ENCODE peak calls at places on chromosomes 1 and 21, in seven cellular contexts. M is K562, P is H1, J is HCT116, N is SK-N-SH, B is HepG2, C is GM12878. W is an unnamed sample.

GRCh38 chr21:42411197-42411869 is 7.6 kb downstream of the UBASH3A start:
- DNase-seq in M (peak), P (no peak), J (no peak), N (peak), B (peak), C (no peak), W (no peak)

GRCh38 chr1:162676087-162676486 is 43.8 kb downstream of the DDR2 start:
- DNase-seq in M (no peak), P (no peak), J (no peak), N (no peak), B (no peak), C (no peak), W (no peak)

GRCh38 chr1:230772457-230773395 is 25.5 kb downstream of the CAPN9 start:
- DNase-seq in M (peak), P (no peak), J (no peak), N (peak), B (peak), C (no peak), W (peak)

GRCh38 chr1:162846256-162847212 is 14.4 kb downstream of the CCDC190 start:
- DNase-seq in M (no peak), P (no peak), J (no peak), N (no peak), B (no peak), C (no peak), W (peak)

GRCh38 chr1:235953801-235954200 is 87.1 kb upstream of the LYST start:
- DNase-seq in M (no peak), P (no peak), J (no peak), N (no peak), B (no peak), C (no peak), W (no peak)

GRCh38 chr1:224784606-224785328 is 144.7 kb upstream of the DNAH14 start:
- DNase-seq in M (no peak), P (no peak), J (no peak), N (no peak), B (no peak), C (no peak), W (peak)

GRCh38 chr1:219659005-219659632 is 46.2 kb upstream of the ZC3H11B start:
- DNase-seq in M (no peak), P (no peak), J (no peak), N (no peak), B (no peak), C (no peak), W (no peak)

GRCh38 chr1:36922071-36922470 is 112.2 kb downstream of the GRIK3 start:
- DNase-seq in M (no peak), P (peak), J (no peak), N (no peak), B (no peak), C (no peak), W (no peak)

GRCh38 chr1:235495030-235495429 is 9.2 kb downstream of the B3GALNT2 start:
- DNase-seq in M (no peak), P (no peak), J (no peak), N (no peak), B (no peak), C (no peak), W (no peak)

GRCh38 chr1:212981571-212982328 is 31.4 kb downstream of the VASH2 start:
- DNase-seq in M (no peak), P (peak), J (no peak), N (no peak), B (no peak), C (peak), W (peak)

GRCh38 chr21:44618504-44618903 is 6.6 kb downstream of the KRTAP10-8 start:
- DNase-seq in M (no peak), P (peak), J (peak), N (no peak), B (peak), C (no peak), W (peak)

GRCh38 chr21:38039369-38039768 is 123.1 kb upstream of the KCNJ6 start:
- DNase-seq in M (peak), P (no peak), J (no peak), N (no peak), B (no peak), C (no peak), W (no peak)

GRCh38 chr1:188761226-188761625 is 1716.4 kb downstream of the BRINP3 start:
- DNase-seq in M (no peak), P (no peak), J (no peak), N (no peak), B (no peak), C (no peak), W (no peak)

GRCh38 chr1:230087034-230087721 is 20.1 kb downstream of the GALNT2 start:
- DNase-seq in M (no peak), P (no peak), J (no peak), N (no peak), B (no peak), C (no peak), W (peak)

GRCh38 chr1:94927405-94928175 is 680 bp upstream of the CNN3 start:
- DNase-seq in M (no peak), P (no peak), J (no peak), N (peak), B (peak), C (no peak), W (no peak)

GRCh38 chr1:44154665-44155064 is 13.2 kb upstream of the KLF18 start:
- DNase-seq in M (no peak), P (no peak), J (peak), N (no peak), B (peak), C (no peak), W (peak)

GRCh38 chr1:240401721-240402120 is 210.2 kb downstream of the GREM2 start:
- DNase-seq in M (no peak), P (no peak), J (no peak), N (no peak), B (no peak), C (no peak), W (no peak)

GRCh38 chr1:163785868-163786267 is 464.1 kb downstream of the NUF2 start:
- DNase-seq in M (no peak), P (no peak), J (no peak), N (no peak), B (no peak), C (no peak), W (no peak)

GRCh38 chr1:70140343-70140742 is 65.0 kb downstream of the LRRC40 start:
- DNase-seq in M (no peak), P (no peak), J (no peak), N (no peak), B (no peak), C (no peak), W (no peak)

GRCh38 chr1:155128755-155129473 is 1.2 kb downstream of the EFNA1 start:
- DNase-seq in M (no peak), P (peak), J (no peak), N (peak), B (peak), C (no peak), W (peak)

GRCh38 chr21:44311108-44311507 is 11.3 kb downstream of the PFKL start:
- DNase-seq in M (no peak), P (no peak), J (no peak), N (no peak), B (no peak), C (no peak), W (no peak)

GRCh38 chr1:170927955-170928850 is 7.1 kb upstream of the MROH9 start:
- DNase-seq in M (no peak), P (no peak), J (no peak), N (no peak), B (no peak), C (no peak), W (peak)

GRCh38 chr21:17613242-17613676 is 558 bp upstream of the BTG3 start:
- DNase-seq in M (no peak), P (no peak), J (no peak), N (no peak), B (no peak), C (no peak), W (no peak)

GRCh38 chr1:241701483-241702290 is 49.6 kb downstream of the WDR64 start:
- DNase-seq in M (peak), P (no peak), J (no peak), N (no peak), B (no peak), C (no peak), W (no peak)

GRCh38 chr1:41735587-41736290 is 183.0 kb downstream of the HIVEP3 start:
- DNase-seq in M (no peak), P (no peak), J (no peak), N (no peak), B (no peak), C (no peak), W (no peak)

GRCh38 chr1:94920061-94920460 is 6.8 kb downstream of the CNN3 start:
- DNase-seq in M (no peak), P (no peak), J (no peak), N (no peak), B (peak), C (no peak), W (no peak)

DNA sequence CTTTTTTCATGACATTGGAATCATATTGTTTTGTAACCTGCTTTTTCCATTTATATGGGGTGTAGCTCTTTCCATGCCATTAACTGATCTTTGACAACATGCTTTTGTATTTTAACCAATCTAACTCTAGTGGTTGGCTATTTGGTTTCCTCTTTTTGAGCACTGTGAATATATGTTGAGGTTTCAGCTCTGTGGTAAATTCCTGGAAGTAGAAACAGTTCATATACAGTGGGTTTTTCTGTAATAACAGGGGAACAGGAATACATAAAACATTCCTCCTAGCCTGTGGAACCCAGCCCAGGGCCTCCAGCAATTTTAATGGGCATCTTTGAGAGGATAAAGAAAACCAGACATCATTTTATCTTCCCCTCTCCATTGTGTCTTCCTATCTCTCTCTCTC is 17.4 kb downstream of the AZIN2 start:
- DNase-seq in M (no peak), P (no peak), J (no peak), N (no peak), B (no peak), C (no peak), W (no peak)
- TF ChIP-seq JUND in M (no peak), P (no peak), J (no peak), N (no peak), B (no peak), C (no peak), W (no peak)

GRCh38 chr1:7783826-7784491 is at the start of gene PER3:
- DNase-seq in M (peak), P (peak), J (peak), N (peak), B (peak), C (peak), W (peak)

GRCh38 chr1:7784492-7785071 is 491 bp downstream of the PER3 start:
- DNase-seq in M (no peak), P (peak), J (no peak), N (no peak), B (no peak), C (no peak), W (no peak)

GRCh38 chr1:7785108-7785507 is 1.0 kb downstream of the PER3 start:
- DNase-seq in M (no peak), P (no peak), J (no peak), N (no peak), B (no peak), C (no peak), W (no peak)

GRCh38 chr1:7781923-7782495 is 2.1 kb upstream of the PER3 start:
- DNase-seq in M (no peak), P (no peak), J (no peak), N (no peak), B (no peak), C (no peak), W (no peak)

DNA sequence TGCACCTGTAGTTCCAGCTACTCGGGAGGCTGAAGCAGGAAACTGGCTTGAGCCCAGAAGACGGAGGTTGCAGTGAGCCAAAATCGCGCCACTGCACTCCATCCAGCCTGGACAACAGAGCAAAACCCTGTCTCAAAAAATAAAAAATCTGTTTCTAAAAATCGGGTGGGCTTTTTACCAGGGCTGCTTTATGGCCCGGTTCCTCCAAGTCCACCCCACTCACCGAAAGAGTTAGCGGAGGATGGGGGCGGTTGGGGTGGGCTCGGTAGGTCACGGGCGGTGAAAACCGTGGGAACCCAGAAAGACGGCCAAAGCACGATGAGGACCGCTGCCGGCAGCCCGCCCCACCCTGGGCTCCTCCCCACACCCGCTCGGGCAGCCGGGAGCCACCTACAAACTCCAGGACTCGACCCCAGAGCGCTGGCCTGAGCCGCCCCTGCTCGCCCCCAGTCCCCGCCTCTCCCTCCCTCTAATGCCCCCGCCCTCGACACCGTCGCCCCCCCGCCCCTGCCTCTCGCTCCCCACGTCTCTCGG is 846 bp upstream of the PER3 start:
- DNase-seq in M (peak), P (peak), J (no peak), N (no peak), B (peak), C (no peak), W (peak)
- TF ChIP-seq JUND in M (no peak), P (no peak), J (no peak), N (no peak), B (no peak), C (no peak), W (no peak)

DNA sequence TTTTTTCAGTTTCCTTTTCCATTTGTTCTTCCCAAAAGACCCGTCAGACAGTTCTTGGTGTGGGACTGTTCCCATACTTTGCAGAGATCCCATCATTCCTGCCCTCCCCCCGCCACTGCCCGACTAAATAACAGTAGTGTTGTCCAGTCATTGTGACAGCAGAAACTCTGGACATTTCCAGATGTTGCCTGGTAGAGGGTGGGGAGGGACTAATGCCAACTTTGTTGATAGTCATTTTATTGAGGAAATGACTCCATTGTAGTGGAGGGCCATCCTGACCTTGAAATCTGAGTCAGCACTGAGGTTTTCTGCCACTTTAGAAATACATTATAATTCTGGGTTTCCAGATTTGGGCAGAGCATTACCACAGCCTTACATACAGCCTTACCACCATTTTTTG is 85.4 kb downstream of the CEP350 start:
- DNase-seq in M (no peak), P (no peak), J (peak), N (peak), B (no peak), C (no peak), W (no peak)
- TF ChIP-seq JUND in M (no peak), P (no peak), J (no peak), N (no peak), B (no peak), C (no peak), W (no peak)

DNA sequence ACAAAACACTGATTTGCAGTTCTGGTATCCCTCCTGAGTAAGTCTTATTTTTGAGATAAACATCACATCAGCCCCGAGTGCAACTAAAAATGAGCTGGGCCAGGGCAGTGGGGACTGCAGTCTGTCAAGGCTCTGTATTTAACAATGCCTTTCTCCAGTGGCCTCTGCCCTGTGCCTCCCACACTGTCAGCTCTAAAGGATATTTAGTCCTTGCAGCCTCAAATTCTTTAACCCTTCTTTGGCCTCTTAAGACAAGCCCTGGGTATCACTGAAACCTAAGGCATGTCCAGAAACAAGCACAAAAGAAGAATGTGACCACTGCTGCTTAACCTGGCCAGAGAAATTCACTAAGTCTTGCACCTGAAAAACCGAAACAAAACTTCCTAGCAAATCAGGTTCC is 160.6 kb downstream of the ST6GALNAC5 start:
- DNase-seq in M (no peak), P (no peak), J (no peak), N (no peak), B (no peak), C (no peak), W (no peak)
- TF ChIP-seq JUND in M (no peak), P (no peak), J (no peak), N (no peak), B (no peak), C (no peak), W (no peak)

DNA sequence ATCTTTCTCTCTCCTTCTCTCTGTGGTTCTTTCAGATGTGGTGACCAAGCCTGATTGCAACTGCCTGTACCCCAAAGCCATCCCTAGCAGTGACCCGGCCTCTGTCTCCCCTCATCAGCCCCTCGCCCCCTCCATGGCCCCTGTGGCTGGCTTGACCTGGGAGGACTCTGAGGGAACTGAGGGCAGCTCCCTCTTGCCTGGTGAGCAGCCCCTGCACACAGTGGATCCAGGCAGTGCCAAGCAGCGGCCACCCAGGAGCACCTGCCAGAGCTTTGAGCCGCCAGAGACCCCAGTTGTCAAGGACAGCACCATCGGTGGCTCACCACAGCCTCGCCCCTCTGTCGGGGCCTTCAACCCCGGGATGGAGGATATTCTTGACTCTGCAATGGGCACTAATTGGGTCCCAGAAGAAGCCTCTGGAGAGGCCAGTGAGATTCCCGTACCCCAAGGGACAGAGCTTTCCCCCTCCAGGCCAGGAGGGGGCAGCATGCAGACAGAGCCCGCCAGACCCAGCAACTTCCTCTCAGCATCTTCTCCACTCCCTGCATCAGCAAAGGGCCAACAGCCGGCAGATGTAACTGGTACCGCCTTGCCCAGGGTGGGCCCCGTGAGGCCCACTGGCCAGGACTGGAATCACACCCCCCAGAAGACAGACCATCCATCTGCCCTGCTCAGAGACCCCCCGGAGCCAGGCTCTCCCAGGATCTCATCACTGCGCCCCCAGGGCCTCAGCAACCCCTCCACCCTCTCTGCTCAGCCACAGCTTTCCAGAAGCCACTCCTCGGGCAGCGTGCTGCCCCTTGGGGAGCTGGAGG is 12.7 kb downstream of the CSF1 start:
- DNase-seq in M (peak), P (peak), J (no peak), N (peak), B (no peak), C (no peak), W (no peak)
- TF ChIP-seq JUND in M (peak), P (no peak), J (no peak), N (no peak), B (no peak), C (no peak), W (no peak)

GRCh38 chr1:47198214-47198613 is 8.4 kb upstream of the PDZK1IP1 start:
- DNase-seq in M (no peak), P (no peak), J (no peak), N (no peak), B (no peak), C (no peak), W (no peak)

GRCh38 chr1:47205918-47206317 is 16.1 kb upstream of the PDZK1IP1 start:
- DNase-seq in M (no peak), P (no peak), J (no peak), N (no peak), B (no peak), C (no peak), W (no peak)

GRCh38 chr1:47196622-47197021 is 6.8 kb upstream of the PDZK1IP1 start:
- DNase-seq in M (no peak), P (no peak), J (no peak), N (no peak), B (no peak), C (no peak), W (no peak)

DNA sequence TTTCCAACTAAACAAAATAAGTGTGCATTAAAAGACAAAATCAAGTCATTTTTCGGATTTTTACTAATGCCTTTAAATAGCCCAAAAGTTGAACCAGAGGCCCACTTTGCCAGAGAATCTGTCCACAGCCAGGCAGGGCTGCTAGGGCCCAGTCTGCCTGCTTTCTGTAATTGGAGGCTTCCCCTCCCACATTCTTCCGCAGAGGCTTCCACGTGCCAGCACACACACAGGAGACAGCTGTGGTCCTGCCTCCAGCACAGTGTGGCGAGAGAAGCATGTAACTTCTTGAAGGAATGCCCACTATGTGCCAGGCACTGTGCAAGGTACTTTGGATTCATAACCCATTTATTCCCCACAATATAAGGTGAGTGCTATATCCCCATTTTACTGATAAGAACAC is 11.3 kb upstream of the PDZK1IP1 start:
- DNase-seq in M (no peak), P (no peak), J (no peak), N (no peak), B (no peak), C (no peak), W (no peak)
- TF ChIP-seq JUND in M (no peak), P (no peak), J (no peak), N (no peak), B (no peak), C (no peak), W (no peak)

GRCh38 chr1:115753830-115754229 is 14.7 kb downstream of the CASQ2 start:
- DNase-seq in M (no peak), P (no peak), J (no peak), N (no peak), B (no peak), C (no peak), W (peak)
- TF ChIP-seq JUND in M (no peak), P (no peak), J (no peak), N (no peak), B (no peak), C (no peak), W (no peak)

GRCh38 chr1:33655496-33655895 is 183.1 kb downstream of the ZSCAN20 start:
- DNase-seq in M (no peak), P (no peak), J (no peak), N (no peak), B (no peak), C (no peak), W (no peak)
- TF ChIP-seq JUND in M (no peak), P (no peak), J (no peak), N (no peak), B (no peak), C (no peak), W (no peak)